ENCODE peak calls at places on chromosome 5, in seven cellular contexts. A is heart right ventricle; S is activated CD4-positive, CD25-positive, alpha-beta regulatory T cell; D is activated T-helper 9 cell treated with anti-CD3 and anti-CD28 coated beads, Interleukin-2, amount 50 U/mL, for 16 hours; F is HCT116; L is choroid plexus epithelial cell; I is NCI-H748 treated with DMSO at 0.1 percent for 48 hours. J is an unnamed sample.

GRCh38 chr5:78665519-78665918 is 16.9 kb upstream of the LHFPL2 start:
- DNase-seq in A (no peak), S (no peak), D (no peak), F (no peak), L (no peak), I (no peak), J (no peak)

GRCh38 chr5:109407913-109408312 is 1.9 kb downstream of the PJA2 start:
- DNase-seq in A (no peak), S (no peak), D (no peak), F (no peak), L (no peak), I (no peak), J (no peak)

GRCh38 chr5:161751265-161751664 is 65.7 kb downstream of the GABRA6 start:
- DNase-seq in A (no peak), S (no peak), D (no peak), F (no peak), L (no peak), I (no peak), J (no peak)

GRCh38 chr5:31604240-31604639 is 34.7 kb upstream of the PDZD2 start:
- DNase-seq in A (no peak), S (no peak), D (no peak), F (no peak), L (no peak), I (no peak), J (no peak)

GRCh38 chr5:167573274-167574127 is 717.9 kb upstream of the WWC1 start:
- DNase-seq in A (no peak), S (no peak), D (no peak), F (no peak), L (peak; percentile 67), I (peak; percentile 62), J (no peak)

GRCh38 chr5:130747556-130747955 is 417.5 kb downstream of the HINT1 start:
- DNase-seq in A (no peak), S (no peak), D (no peak), F (no peak), L (no peak), I (no peak), J (no peak)

GRCh38 chr5:41193462-41194166 is 19.7 kb downstream of the C6 start:
- DNase-seq in A (peak; percentile 97), S (no peak), D (no peak), F (no peak), L (peak; percentile 99), I (no peak), J (no peak)

GRCh38 chr5:142235050-142235797 is 89.6 kb downstream of the SPRY4 start:
- DNase-seq in A (no peak), S (no peak), D (peak; percentile 3), F (no peak), L (no peak), I (no peak), J (no peak)

GRCh38 chr5:37665889-37666288 is 174.0 kb downstream of the GDNF start:
- DNase-seq in A (peak; percentile 59), S (no peak), D (no peak), F (peak; percentile 63), L (no peak), I (no peak), J (no peak)

GRCh38 chr5:2658421-2658820 is 93.1 kb downstream of the IRX2 start:
- DNase-seq in A (no peak), S (no peak), D (no peak), F (no peak), L (no peak), I (no peak), J (no peak)

GRCh38 chr5:11324521-11325289 is 563.7 kb upstream of the DAP start:
- DNase-seq in A (no peak), S (no peak), D (no peak), F (no peak), L (no peak), I (no peak), J (no peak)

GRCh38 chr5:139342423-139342723 is 719 bp downstream of the PAIP2 start:
- DNase-seq in A (no peak), S (no peak), D (no peak), F (no peak), L (no peak), I (no peak), J (no peak)

GRCh38 chr5:73393606-73394489 is 54.7 kb downstream of the FOXD1 start:
- DNase-seq in A (no peak), S (no peak), D (no peak), F (no peak), L (peak; percentile 62), I (no peak), J (no peak)

GRCh38 chr5:62689599-62690368 is 111.2 kb downstream of the LRRC70 start:
- DNase-seq in A (no peak), S (no peak), D (no peak), F (no peak), L (peak; percentile 8), I (no peak), J (no peak)

GRCh38 chr5:151483647-151484046 is 36.2 kb downstream of the SLC36A1 start:
- DNase-seq in A (no peak), S (no peak), D (no peak), F (no peak), L (no peak), I (no peak), J (no peak)

GRCh38 chr5:123066016-123066415 is 23.0 kb upstream of the PRDM6 start:
- DNase-seq in A (no peak), S (no peak), D (no peak), F (no peak), L (no peak), I (no peak), J (no peak)

GRCh38 chr5:89437450-89438435 is 554.8 kb upstream of the MEF2C start:
- DNase-seq in A (no peak), S (no peak), D (no peak), F (no peak), L (peak; percentile 45), I (peak; percentile 80), J (no peak)

GRCh38 chr5:132776077-132776931 is 735 bp downstream of the SEPTIN8 start:
- DNase-seq in A (peak; percentile 36), S (no peak), D (no peak), F (no peak), L (no peak), I (no peak), J (no peak)

J was measured in T-helper 22 cell.